ENCODE peak calls at places on chromosomes 5 and 9, in five cellular contexts. C is NCI-H1930, X is G401, B is NCI-H774, T is prostate gland. R is an unnamed sample.

GRCh38 chr9:121550041-121550440 is 50.4 kb upstream of the GGTA1 start:
- DNase-seq in B (no peak), T (no peak), X (no peak), C (no peak), R (no peak)

GRCh38 chr9:138022121-138022741 is 144.6 kb downstream of the CACNA1B start:
- DNase-seq in B (peak), T (no peak), X (peak), C (no peak), R (no peak)

GRCh38 chr9:70256123-70256551 is 2.6 kb upstream of the SMC5 start:
- DNase-seq in X (no peak), T (no peak), C (no peak), B (no peak), R (no peak)

GRCh38 chr9:113644321-113644720 is 180.8 kb downstream of the RGS3 start:
- DNase-seq in B (no peak), X (no peak), C (no peak), T (no peak), R (no peak)

GRCh38 chr5:151562019-151562707 is 29.0 kb downstream of the FAT2 start:
- DNase-seq in T (no peak), B (no peak), X (peak), C (no peak), R (no peak)

GRCh38 chr9:122102156-122102555 is 9.0 kb upstream of the TTLL11 start:
- DNase-seq in B (no peak), C (no peak), X (no peak), T (no peak), R (no peak)

GRCh38 chr5:102910240-102911226 is 155.4 kb downstream of the PAM start:
- DNase-seq in X (no peak), C (no peak), B (no peak), T (no peak), R (no peak)

GRCh38 chr9:34633851-34634550 is 3.6 kb downstream of the SIGMAR1 start:
- DNase-seq in X (peak), C (peak), B (peak), T (peak), R (peak)

R was measured in SHP77.